ENCODE peak calls at places on chromosomes 2 and 18, in eight cellular contexts. A is glomerular endothelial cell; O is upper lobe of left lung; M is brain microvascular endothelial cell; L is HT1080; J is NCI-H524; F is AG09309; R is activated CD4-positive, alpha-beta T cell treated with anti-CD3 and anti-CD28 coated beads for 24 hours. N is an unnamed sample.

GRCh38 chr2:152646775-152647174 is 70.5 kb downstream of the PRPF40A start:
- DNase-seq in A (no peak), M (peak), L (peak), O (no peak), J (no peak), F (peak), R (no peak), N (no peak)

GRCh38 chr18:34729264-34729663 is 19.2 kb downstream of the DTNA start:
- DNase-seq in M (peak), A (no peak), O (no peak), L (peak), R (no peak), J (no peak), F (no peak), N (no peak)

GRCh38 chr2:235050992-235051351 is 99.2 kb downstream of the SH3BP4 start:
- DNase-seq in R (no peak), L (peak), M (peak), J (peak), O (no peak), F (peak), A (peak), N (peak)

GRCh38 chr2:28588231-28588725 is 92.4 kb downstream of the PLB1 start:
- DNase-seq in F (no peak), L (no peak), A (no peak), M (no peak), R (no peak), O (no peak), J (no peak), N (no peak)

GRCh38 chr2:28347193-28347592 is 45.5 kb upstream of the FOSL2 start:
- DNase-seq in F (no peak), R (no peak), J (peak), A (no peak), M (no peak), L (no peak), O (no peak), N (no peak)

GRCh38 chr2:201267278-201268030 is 7.1 kb downstream of the CASP8 start:
- DNase-seq in A (no peak), M (no peak), J (no peak), O (no peak), L (no peak), R (no peak), F (no peak), N (no peak)

GRCh38 chr2:197211881-197212342 is 98.7 kb downstream of the ANKRD44 start:
- DNase-seq in J (no peak), R (no peak), A (no peak), M (no peak), O (no peak), F (no peak), L (no peak), N (no peak)

GRCh38 chr2:151280276-151280675 is 9.2 kb downstream of the NMI start:
- DNase-seq in L (no peak), A (no peak), R (no peak), J (no peak), F (no peak), O (no peak), M (peak), N (no peak)

GRCh38 chr2:183035954-183036669 is 2.1 kb downstream of the NCKAP1 start:
- DNase-seq in J (no peak), M (no peak), A (no peak), R (no peak), L (no peak), O (no peak), F (no peak), N (no peak)

GRCh38 chr18:76451475-76452331 is 43.3 kb downstream of the ZNF516 start:
- DNase-seq in F (no peak), L (no peak), M (no peak), J (no peak), O (peak), A (no peak), R (no peak), N (no peak)

GRCh38 chr2:237627463-237628321 is at the start of gene LRRFIP1:
- DNase-seq in O (peak), A (no peak), L (no peak), J (no peak), F (no peak), R (no peak), M (no peak), N (no peak)

GRCh38 chr2:26621469-26622199 is 19.5 kb downstream of the CIB4 start:
- DNase-seq in J (no peak), O (no peak), R (no peak), M (no peak), L (no peak), F (no peak), A (no peak), N (no peak)

GRCh38 chr2:118903489-118904215 is 38.3 kb upstream of the MARCO start:
- DNase-seq in R (no peak), F (no peak), A (no peak), L (no peak), M (no peak), O (no peak), J (no peak), N (no peak)

GRCh38 chr2:232387451-232388171 is 9.1 kb downstream of the ALPP start:
- DNase-seq in O (no peak), A (no peak), L (no peak), J (no peak), R (no peak), M (no peak), F (no peak), N (no peak)

GRCh38 chr2:233264667-233265066 is 13.2 kb downstream of the ATG16L1 start:
- DNase-seq in F (no peak), M (no peak), L (no peak), J (no peak), R (no peak), A (no peak), O (no peak), N (no peak)

GRCh38 chr2:45263147-45263546 is 253.9 kb upstream of the SIX2 start:
- DNase-seq in R (no peak), O (no peak), L (no peak), M (peak), F (no peak), J (no peak), A (no peak), N (no peak)

GRCh38 chr2:191155608-191156071 is 4.8 kb upstream of the STAT4 start:
- DNase-seq in R (no peak), J (peak), O (no peak), F (peak), M (no peak), L (peak), A (no peak), N (no peak)

GRCh38 chr2:237092920-237093781 is 7.5 kb downstream of the COPS8 start:
- DNase-seq in A (no peak), J (no peak), F (no peak), M (peak), L (peak), R (no peak), O (no peak), N (no peak)

N was measured in omental fat pad.